ENCODE peak calls at places on chromosomes 4 and X, in nine cellular contexts. L is HCT116, C is IMR-90, J is adrenal gland, P is lower leg skin, S is body of pancreas, M is uterus, B is testis, O is NB4. W is an unnamed sample.

GRCh38 chr4:186757696-186758330 is 34.2 kb upstream of the FAT1 start:
- DNase-seq in O (no peak), J (no peak), P (no peak), L (no peak), B (no peak), C (no peak), S (no peak), M (no peak), W (no peak)

GRCh38 chr4:163592207-163592606 is 97.7 kb downstream of the TMA16 start:
- DNase-seq in J (no peak), S (no peak), C (no peak), M (no peak), L (no peak), P (no peak), O (no peak), B (no peak), W (no peak)

GRCh38 chr4:39591290-39591689 is 47.4 kb downstream of the SMIM14 start:
- DNase-seq in L (no peak), B (peak; percentile 23), M (no peak), P (no peak), O (peak; percentile 32), C (peak; percentile 50), S (peak; percentile 68), J (no peak), W (no peak)

GRCh38 chrX:45761920-45762319 is 561.2 kb upstream of the DIPK2B start:
- DNase-seq in B (no peak), P (no peak), J (no peak), O (no peak), S (no peak), L (no peak), M (no peak), C (no peak), W (no peak)

GRCh38 chr4:103786593-103786992 is 66.8 kb upstream of the TACR3 start:
- DNase-seq in J (no peak), O (no peak), C (no peak), B (no peak), L (no peak), P (no peak), S (no peak), M (no peak), W (no peak)

GRCh38 chr4:176277162-176277904 is 8.3 kb upstream of the ASB5 start:
- DNase-seq in P (no peak), C (peak; percentile 71), J (peak; percentile 69), O (peak; percentile 22), S (peak; percentile 76), L (peak; percentile 39), M (peak; percentile 43), B (peak; percentile 65), W (no peak)

GRCh38 chrX:85963736-85964135 is 83.6 kb downstream of the CHM start:
- DNase-seq in P (no peak), J (peak; percentile 21), M (no peak), L (no peak), S (no peak), O (peak; percentile 1), B (no peak), C (peak; percentile 96), W (no peak)

GRCh38 chr4:147336252-147336651 is 144.6 kb upstream of the EDNRA start:
- DNase-seq in B (no peak), S (no peak), C (no peak), M (no peak), P (no peak), O (no peak), J (no peak), L (no peak), W (no peak)

GRCh38 chr4:6278801-6279197 is 9.1 kb downstream of the WFS1 start:
- DNase-seq in J (peak; percentile 53), C (peak; percentile 65), L (no peak), S (peak; percentile 53), M (peak; percentile 82), B (peak; percentile 87), P (no peak), O (peak; percentile 64), W (peak; percentile 28)

GRCh38 chr4:102007959-102008425 is 217.5 kb downstream of the BANK1 start:
- DNase-seq in L (no peak), M (no peak), P (no peak), C (no peak), B (no peak), O (peak; percentile 29), S (no peak), J (no peak), W (no peak)

GRCh38 chrX:48938721-48939416 is 18.5 kb downstream of the OTUD5 start:
- DNase-seq in B (no peak), M (no peak), P (no peak), S (no peak), O (no peak), L (no peak), C (no peak), J (no peak), W (peak; percentile 85)

GRCh38 chrX:84907324-84907946 is 96.2 kb upstream of the APOOL start:
- DNase-seq in S (no peak), C (peak; percentile 5), L (no peak), O (peak; percentile 0), B (no peak), J (no peak), P (no peak), M (no peak), W (no peak)

GRCh38 chr4:65241257-65241997 is 428.9 kb downstream of the EPHA5 start:
- DNase-seq in M (no peak), L (no peak), C (no peak), P (no peak), B (peak; percentile 45), J (no peak), S (no peak), O (no peak), W (no peak)

GRCh38 chr4:116215622-116216021 is 869.8 kb downstream of the TRAM1L1 start:
- DNase-seq in M (no peak), J (no peak), P (no peak), B (no peak), S (no peak), L (no peak), O (no peak), C (no peak), W (no peak)

GRCh38 chr4:42344749-42345148 is 52.5 kb upstream of the SHISA3 start:
- DNase-seq in S (no peak), P (no peak), B (no peak), M (no peak), L (no peak), C (no peak), J (no peak), O (no peak), W (no peak)
- TF ChIP-seq POLR2A in S (no peak), P (no peak), B (no peak), M (no peak), L (no peak), C (no peak), J (no peak), O (no peak), W (no peak)

DNA sequence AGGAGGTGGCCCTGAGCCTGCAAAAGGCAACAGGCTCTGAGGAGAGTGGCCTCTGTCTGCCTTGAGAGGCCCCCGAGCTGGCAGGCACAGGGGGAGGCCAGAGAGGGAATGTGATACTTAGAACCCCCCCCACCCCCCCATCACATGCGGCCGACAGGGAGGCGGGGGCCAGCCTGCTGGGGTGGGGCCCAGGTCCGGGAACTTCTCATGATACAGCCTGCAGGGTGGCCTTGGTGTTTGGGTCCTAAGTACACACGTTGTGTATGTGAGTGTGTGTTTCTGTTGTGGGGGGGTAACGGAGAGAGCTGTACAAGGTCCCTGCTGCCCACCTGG is 19.7 kb downstream of the SH3BP2 start:
- DNase-seq in P (no peak), O (no peak), M (no peak), B (no peak), J (no peak), C (no peak), L (no peak), S (no peak), W (no peak)
- H3K4me3 ChIP-seq in P (no peak overlapping the region), O (peak overlapping the region; percentile 94), M (peak overlapping the region; percentile 26), B (no peak overlapping the region), J (peak overlapping the region; percentile 50), C (no peak overlapping the region), L (peak overlapping the region; percentile 54), S (no peak overlapping the region), W (peak overlapping the region; percentile 42)

GRCh38 chr4:169271692-169272007 is 894 bp upstream of the SH3RF1 start:
- DNase-seq in S (no peak), P (peak; percentile 85), O (no peak), M (no peak), L (no peak), J (no peak), B (peak; percentile 24), C (no peak), W (peak; percentile 49)
- TF ChIP-seq POLR2A in S (no peak), P (no peak), O (no peak), M (no peak), L (no peak), J (no peak), B (no peak), C (no peak), W (no peak)

GRCh38 chr4:69831270-69831627 is 28.7 kb downstream of the SULT1E1 start:
- DNase-seq in O (no peak), C (no peak), L (no peak), J (no peak), B (no peak), P (no peak), M (no peak), S (no peak), W (no peak)
- H3K4me3 ChIP-seq in O (no peak overlapping the region), C (no peak overlapping the region), L (no peak overlapping the region), J (no peak overlapping the region), B (no peak overlapping the region), P (no peak overlapping the region), M (no peak overlapping the region), S (no peak overlapping the region), W (peak overlapping the region; percentile 49)

GRCh38 chr4:48779998-48780866 is at the start of gene FRYL:
- DNase-seq in O (peak; percentile 100), J (peak; percentile 99), M (peak; percentile 100), S (peak; percentile 100), L (peak; percentile 99), C (peak; percentile 99), P (peak; percentile 100), B (peak; percentile 100), W (peak; percentile 98)
- TF ChIP-seq POLR2A in O (peak; percentile 68), J (peak; percentile 94), M (peak; percentile 49), S (peak; percentile 34), L (peak; percentile 75), C (peak; percentile 79), P (no peak), B (peak; percentile 51), W (peak; percentile 79)

GRCh38 chr4:80036306-80036705 is 36.7 kb downstream of the ANTXR2 start:
- DNase-seq in M (no peak), J (no peak), S (no peak), P (no peak), O (no peak), L (no peak), C (no peak), B (no peak), W (no peak)
- H3K4me3 ChIP-seq in M (no peak overlapping the region), J (peak overlapping the region; percentile 11), S (no peak overlapping the region), P (no peak overlapping the region), O (no peak overlapping the region), L (no peak overlapping the region), C (no peak overlapping the region), B (no peak overlapping the region), W (no peak overlapping the region)

W was measured in Peyer's patch.